ENCODE peak calls at places on chromosomes 2 and 18, in five cellular contexts. One of them, this sample, is unnamed.

GRCh38 chr2:29246388-29247300 is 131.4 kb downstream of the CLIP4 start:
- DNase-seq in small intestine: no peak
- DNase-seq in IMR-90: no peak
- DNase-seq in heart right ventricle: no peak
- DNase-seq in CD4-positive, alpha-beta memory T cell: no peak
- DNase-seq in this sample: no peak

GRCh38 chr2:41598161-41598894 is 449.5 kb upstream of the PKDCC start:
- DNase-seq in heart right ventricle: no peak
- DNase-seq in CD4-positive, alpha-beta memory T cell: no peak
- DNase-seq in IMR-90: no peak
- DNase-seq in small intestine: no peak
- DNase-seq in this sample: no peak

GRCh38 chr2:85988210-85988913 is 99.6 kb upstream of the ST3GAL5 start:
- DNase-seq in CD4-positive, alpha-beta memory T cell: no peak
- DNase-seq in heart right ventricle: no peak
- DNase-seq in small intestine: no peak
- DNase-seq in IMR-90: no peak
- DNase-seq in this sample: no peak

GRCh38 chr2:118716102-118716501 is 131.3 kb downstream of the EN1 start:
- DNase-seq in heart right ventricle: no peak
- DNase-seq in IMR-90: no peak
- DNase-seq in small intestine: no peak
- DNase-seq in CD4-positive, alpha-beta memory T cell: no peak
- DNase-seq in this sample: no peak

GRCh38 chr2:238754259-238754658 is 93.6 kb upstream of the TWIST2 start:
- DNase-seq in IMR-90: no peak
- DNase-seq in small intestine: no peak
- DNase-seq in CD4-positive, alpha-beta memory T cell: no peak
- DNase-seq in heart right ventricle: no peak
- DNase-seq in this sample: no peak

GRCh38 chr2:234690569-234691225 is 193.8 kb upstream of the ARL4C start:
- DNase-seq in small intestine: no peak
- DNase-seq in heart right ventricle: no peak
- DNase-seq in CD4-positive, alpha-beta memory T cell: no peak
- DNase-seq in IMR-90: peak; percentile 58
- DNase-seq in this sample: no peak

GRCh38 chr2:216572582-216573578 is 60.3 kb upstream of the IGFBP2 start:
- DNase-seq in heart right ventricle: peak; percentile 78
- DNase-seq in small intestine: no peak
- DNase-seq in CD4-positive, alpha-beta memory T cell: no peak
- DNase-seq in IMR-90: no peak
- DNase-seq in this sample: peak; percentile 49

GRCh38 chr2:227010433-227010832 is 153.6 kb downstream of the COL4A4 start:
- DNase-seq in IMR-90: peak; percentile 53
- DNase-seq in CD4-positive, alpha-beta memory T cell: no peak
- DNase-seq in heart right ventricle: no peak
- DNase-seq in small intestine: no peak
- DNase-seq in this sample: no peak

GRCh38 chr2:71581015-71581414 is 127.7 kb downstream of the DYSF start:
- DNase-seq in heart right ventricle: peak; percentile 62
- DNase-seq in CD4-positive, alpha-beta memory T cell: no peak
- DNase-seq in IMR-90: no peak
- DNase-seq in small intestine: no peak
- DNase-seq in this sample: no peak

GRCh38 chr2:201854841-201855240 is 48.5 kb downstream of the CDK15 start:
- DNase-seq in IMR-90: peak; percentile 83
- DNase-seq in CD4-positive, alpha-beta memory T cell: no peak
- DNase-seq in heart right ventricle: no peak
- DNase-seq in small intestine: no peak
- DNase-seq in this sample: no peak

GRCh38 chr2:158179660-158180059 is 78.0 kb downstream of the UPP2 start:
- DNase-seq in heart right ventricle: no peak
- DNase-seq in IMR-90: peak; percentile 26
- DNase-seq in CD4-positive, alpha-beta memory T cell: no peak
- DNase-seq in small intestine: peak; percentile 19
- DNase-seq in this sample: no peak

GRCh38 chr2:50786345-50786744 is 245.6 kb downstream of the NRXN1 start:
- DNase-seq in heart right ventricle: no peak
- DNase-seq in CD4-positive, alpha-beta memory T cell: no peak
- DNase-seq in small intestine: no peak
- DNase-seq in IMR-90: no peak
- DNase-seq in this sample: no peak

GRCh38 chr2:102975996-102976636 is 214.3 kb downstream of the TMEM182 start:
- DNase-seq in small intestine: peak; percentile 20
- DNase-seq in IMR-90: peak; percentile 4
- DNase-seq in heart right ventricle: no peak
- DNase-seq in CD4-positive, alpha-beta memory T cell: no peak
- DNase-seq in this sample: no peak

GRCh38 chr2:18510775-18511174 is 49.7 kb downstream of the RDH14 start:
- DNase-seq in heart right ventricle: no peak
- DNase-seq in small intestine: no peak
- DNase-seq in IMR-90: no peak
- DNase-seq in CD4-positive, alpha-beta memory T cell: no peak
- DNase-seq in this sample: no peak

GRCh38 chr2:228559774-228560415 is 378.4 kb upstream of the SPHKAP start:
- DNase-seq in heart right ventricle: no peak
- DNase-seq in CD4-positive, alpha-beta memory T cell: no peak
- DNase-seq in small intestine: no peak
- DNase-seq in IMR-90: no peak
- DNase-seq in this sample: no peak

GRCh38 chr2:101125374-101125773 is 25.8 kb downstream of the TBC1D8 start:
- DNase-seq in CD4-positive, alpha-beta memory T cell: no peak
- DNase-seq in IMR-90: no peak
- DNase-seq in heart right ventricle: no peak
- DNase-seq in small intestine: no peak
- DNase-seq in this sample: no peak

GRCh38 chr2:95574506-95574905 is 17.3 kb upstream of the TRIM43 start:
- DNase-seq in small intestine: no peak
- DNase-seq in heart right ventricle: no peak
- DNase-seq in IMR-90: no peak
- DNase-seq in CD4-positive, alpha-beta memory T cell: no peak
- DNase-seq in this sample: no peak

GRCh38 chr2:159902722-159903121 is 104.7 kb upstream of the CD302 start:
- DNase-seq in IMR-90: no peak
- DNase-seq in heart right ventricle: no peak
- DNase-seq in CD4-positive, alpha-beta memory T cell: no peak
- DNase-seq in small intestine: no peak
- DNase-seq in this sample: no peak

GRCh38 chr2:221767106-221767878 is 195.2 kb upstream of the EPHA4 start:
- DNase-seq in small intestine: no peak
- DNase-seq in CD4-positive, alpha-beta memory T cell: no peak
- DNase-seq in IMR-90: peak; percentile 1
- DNase-seq in heart right ventricle: no peak
- DNase-seq in this sample: no peak

GRCh38 chr2:23350026-23350791 is 34.8 kb upstream of the KLHL29 start:
- DNase-seq in CD4-positive, alpha-beta memory T cell: no peak
- DNase-seq in small intestine: no peak
- DNase-seq in IMR-90: no peak
- DNase-seq in heart right ventricle: no peak
- DNase-seq in this sample: no peak

GRCh38 chr2:191206613-191207471 is 38.4 kb upstream of the MYO1B start:
- DNase-seq in small intestine: peak; percentile 43
- DNase-seq in heart right ventricle: no peak
- DNase-seq in IMR-90: peak; percentile 17
- DNase-seq in CD4-positive, alpha-beta memory T cell: peak; percentile 37
- DNase-seq in this sample: no peak

GRCh38 chr2:100877555-100877954 is 57.6 kb downstream of the NPAS2 start:
- DNase-seq in small intestine: no peak
- DNase-seq in heart right ventricle: no peak
- DNase-seq in IMR-90: peak; percentile 63
- DNase-seq in CD4-positive, alpha-beta memory T cell: no peak
- DNase-seq in this sample: no peak

GRCh38 chr18:24063121-24063731 is 48.7 kb downstream of the TTC39C start:
- DNase-seq in heart right ventricle: no peak
- DNase-seq in IMR-90: peak; percentile 78
- DNase-seq in CD4-positive, alpha-beta memory T cell: no peak
- DNase-seq in small intestine: no peak
- DNase-seq in this sample: no peak

GRCh38 chr18:61865466-61866165 is 27.2 kb downstream of the RNF152 start:
- DNase-seq in heart right ventricle: no peak
- DNase-seq in small intestine: no peak
- DNase-seq in CD4-positive, alpha-beta memory T cell: no peak
- DNase-seq in IMR-90: peak; percentile 37
- DNase-seq in this sample: no peak

GRCh38 chr18:32389868-32390267 is 80.8 kb downstream of the GAREM1 start:
- DNase-seq in IMR-90: no peak
- DNase-seq in small intestine: peak; percentile 69
- DNase-seq in CD4-positive, alpha-beta memory T cell: no peak
- DNase-seq in heart right ventricle: peak; percentile 64
- DNase-seq in this sample: no peak

GRCh38 chr2:179264238-179265081 is at the start of gene SESTD1:
- DNase-seq in IMR-90: peak; percentile 7
- DNase-seq in small intestine: peak; percentile 82
- DNase-seq in heart right ventricle: peak; percentile 79
- DNase-seq in CD4-positive, alpha-beta memory T cell: peak; percentile 39
- DNase-seq in this sample: no peak

DNA sequence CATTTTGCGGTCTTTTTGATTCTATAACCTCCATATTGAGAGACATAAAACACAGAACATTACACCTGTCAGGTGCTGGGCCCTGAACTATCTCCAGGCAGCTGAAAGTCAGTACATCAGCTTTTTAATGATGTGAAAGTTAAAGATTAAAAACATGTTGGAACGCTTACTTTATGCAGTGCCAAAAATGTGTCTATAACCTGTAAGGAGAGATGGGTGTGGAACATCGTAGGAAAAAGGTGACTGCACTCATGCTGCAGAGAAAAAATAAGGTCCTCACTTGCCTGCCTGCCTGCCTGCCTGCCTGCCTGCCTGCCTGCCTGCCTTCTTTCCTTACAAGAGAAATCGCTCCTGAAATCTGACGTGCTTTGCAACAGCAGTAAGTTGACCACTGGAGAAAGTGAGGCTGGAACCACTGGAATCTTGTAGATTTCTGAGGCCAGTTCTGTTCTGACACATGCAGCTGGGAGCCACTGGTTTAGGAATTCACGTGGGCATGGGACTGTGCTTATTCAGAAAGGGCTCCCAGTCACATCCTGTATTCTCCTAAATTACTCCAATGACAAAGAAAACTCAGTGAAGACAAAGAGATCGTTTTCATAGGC is 34.1 kb downstream of the BCL11A start:
- DNase-seq in IMR-90: peak; percentile 67
- DNase-seq in CD4-positive, alpha-beta memory T cell: no peak
- DNase-seq in small intestine: peak; percentile 53
- DNase-seq in heart right ventricle: no peak
- DNase-seq in this sample: no peak
- H3K27me3 ChIP-seq in IMR-90: no peaks in the 10 kb centered on the region
- H3K27me3 ChIP-seq in CD4-positive, alpha-beta memory T cell: no peaks in the 10 kb centered on the region
- H3K27me3 ChIP-seq in small intestine: no peaks in the 10 kb centered on the region
- H3K27me3 ChIP-seq in heart right ventricle: no peaks in the 10 kb centered on the region
- H3K27me3 ChIP-seq in this sample: no peaks in the 10 kb centered on the region

GRCh38 chr2:240112914-240113690 is 23.0 kb downstream of the COPS9 start:
- DNase-seq in heart right ventricle: no peak
- DNase-seq in small intestine: no peak
- DNase-seq in IMR-90: no peak
- DNase-seq in CD4-positive, alpha-beta memory T cell: no peak
- DNase-seq in this sample: no peak
- H3K27me3 ChIP-seq in heart right ventricle: no peaks in the 10 kb centered on the region
- H3K27me3 ChIP-seq in small intestine: no peaks in the 10 kb centered on the region
- H3K27me3 ChIP-seq in IMR-90: peaks cover 14% of the 10 kb centered on the region
- H3K27me3 ChIP-seq in CD4-positive, alpha-beta memory T cell: peaks cover 5% of the 10 kb centered on the region
- H3K27me3 ChIP-seq in this sample: peaks cover 4% of the 10 kb centered on the region

DNA sequence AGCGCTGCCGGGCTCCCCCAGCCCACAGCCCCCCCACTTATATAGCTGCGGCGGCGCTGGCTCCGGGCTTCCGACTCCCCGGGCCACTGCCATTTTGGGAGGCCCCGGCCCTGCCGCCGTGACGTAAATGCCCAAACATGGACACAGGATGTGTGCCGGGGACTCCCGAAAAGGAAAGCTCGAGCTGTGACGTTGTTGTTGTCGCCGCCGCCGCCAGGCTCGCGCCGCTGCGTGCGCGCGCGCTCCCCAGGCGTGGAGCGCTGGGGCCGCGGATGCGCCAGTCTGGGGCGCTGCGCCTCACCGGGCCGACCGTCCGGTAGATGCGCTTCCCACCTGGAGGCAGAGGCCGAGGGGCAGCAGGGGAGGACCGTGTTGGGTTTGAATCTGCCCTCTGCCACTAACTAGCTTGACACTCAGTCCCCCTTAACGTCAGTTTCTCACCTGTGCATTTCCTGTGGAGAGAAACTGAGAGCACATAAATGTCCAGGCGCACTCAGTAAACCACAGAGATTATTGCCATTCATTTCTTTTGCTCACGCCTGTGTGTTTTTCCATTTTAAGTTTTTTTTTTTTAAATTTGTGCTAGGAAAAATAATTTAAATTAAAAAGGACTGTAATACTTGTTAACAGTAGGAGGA is at the start of gene EGR4:
- DNase-seq in CD4-positive, alpha-beta memory T cell: peak; percentile 92
- DNase-seq in heart right ventricle: peak; percentile 34
- DNase-seq in small intestine: peak; percentile 46
- DNase-seq in IMR-90: peak; percentile 74
- DNase-seq in this sample: peak; percentile 8
- H3K27me3 ChIP-seq in CD4-positive, alpha-beta memory T cell: peaks cover 30% of the 10 kb centered on the region
- H3K27me3 ChIP-seq in heart right ventricle: peaks cover 31% of the 10 kb centered on the region
- H3K27me3 ChIP-seq in small intestine: peaks cover 25% of the 10 kb centered on the region
- H3K27me3 ChIP-seq in IMR-90: peaks cover 65% of the 10 kb centered on the region
- H3K27me3 ChIP-seq in this sample: peaks cover 47% of the 10 kb centered on the region

GRCh38 chr2:63053889-63054725 is 3.5 kb downstream of the OTX1 start:
- DNase-seq in heart right ventricle: no peak
- DNase-seq in CD4-positive, alpha-beta memory T cell: no peak
- DNase-seq in small intestine: peak; percentile 77
- DNase-seq in IMR-90: no peak
- DNase-seq in this sample: no peak

GRCh38 chr2:63055510-63056308 is 5.1 kb downstream of the OTX1 start:
- DNase-seq in small intestine: no peak
- DNase-seq in CD4-positive, alpha-beta memory T cell: no peak
- DNase-seq in IMR-90: no peak
- DNase-seq in heart right ventricle: no peak
- DNase-seq in this sample: no peak

GRCh38 chr2:63056309-63057065 is 5.9 kb downstream of the OTX1 start:
- DNase-seq in heart right ventricle: no peak
- DNase-seq in IMR-90: no peak
- DNase-seq in small intestine: no peak
- DNase-seq in CD4-positive, alpha-beta memory T cell: no peak
- DNase-seq in this sample: no peak

GRCh38 chr2:63053235-63053888 is 2.7 kb downstream of the OTX1 start:
- DNase-seq in CD4-positive, alpha-beta memory T cell: no peak
- DNase-seq in small intestine: no peak
- DNase-seq in heart right ventricle: no peak
- DNase-seq in IMR-90: no peak
- DNase-seq in this sample: no peak

DNA sequence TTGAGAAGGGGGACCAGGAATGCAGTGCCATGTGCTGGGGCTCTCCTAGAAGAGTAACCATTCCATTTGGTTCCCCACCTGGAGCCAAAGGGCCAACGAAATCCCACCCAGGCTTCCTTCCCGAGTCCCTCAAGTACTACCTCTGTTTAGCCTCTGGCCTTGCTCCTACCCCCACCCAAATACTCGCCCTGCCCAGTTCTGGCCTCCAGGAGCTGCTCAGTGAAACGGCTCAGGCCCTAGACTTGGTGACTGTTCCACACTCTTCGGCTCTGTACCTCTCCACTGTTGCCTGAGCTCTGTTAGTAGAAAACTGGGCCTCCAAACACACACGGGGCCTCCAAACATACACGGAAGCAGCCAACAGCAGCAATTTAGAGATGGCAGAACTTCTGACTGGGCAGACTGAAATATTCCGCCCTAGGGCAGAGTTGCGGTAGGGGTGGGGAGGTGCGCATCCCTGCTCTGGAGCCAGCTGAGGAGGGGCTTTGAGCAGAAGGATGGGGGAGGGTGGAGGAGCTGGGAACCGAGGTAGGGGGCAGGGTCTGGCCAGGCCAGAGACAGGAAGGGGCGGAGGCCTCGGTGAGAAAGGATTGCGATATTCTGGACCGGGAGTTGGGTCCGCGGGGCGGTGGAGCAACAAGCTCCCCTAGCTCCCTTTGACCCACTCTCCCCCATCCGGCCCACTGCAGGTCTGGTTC is 4.3 kb downstream of the OTX1 start:
- DNase-seq in IMR-90: no peak
- DNase-seq in heart right ventricle: no peak
- DNase-seq in small intestine: no peak
- DNase-seq in CD4-positive, alpha-beta memory T cell: no peak
- DNase-seq in this sample: no peak
- H3K27me3 ChIP-seq in IMR-90: peaks cover 97% of the 10 kb centered on the region
- H3K27me3 ChIP-seq in heart right ventricle: peaks cover 73% of the 10 kb centered on the region
- H3K27me3 ChIP-seq in small intestine: peaks cover 32% of the 10 kb centered on the region
- H3K27me3 ChIP-seq in CD4-positive, alpha-beta memory T cell: peaks cover 35% of the 10 kb centered on the region
- H3K27me3 ChIP-seq in this sample: peaks cover 53% of the 10 kb centered on the region

This sample was measured in BJ.